ENCODE peak calls at places on chromosomes 7 and 10, in nine cellular contexts. W is heart left ventricle, X is stomach, G is colonic mucosa, Z is spleen, C is AG04450, A is cardiac muscle cell, N is heart right ventricle, L is MM.1S. R is an unnamed sample.
A peak's percentile ranks its signal among the peaks of the same experiment; 100 is the strongest.

GRCh38 chr10:98090822-98091221 is 43.6 kb upstream of the R3HCC1L start:
- DNase-seq in W (no peak), X (no peak), G (no peak), Z (no peak), C (no peak), A (peak; percentile 5), N (no peak), L (no peak), R (no peak)

GRCh38 chr7:78543976-78544375 is 745.4 kb downstream of the PHTF2 start:
- DNase-seq in W (no peak), X (no peak), G (no peak), Z (no peak), C (no peak), A (no peak), N (no peak), L (no peak), R (no peak)

GRCh38 chr7:87934699-87935372 is 785 bp downstream of the ADAM22 start:
- DNase-seq in W (no peak), X (no peak), G (peak; percentile 21), Z (peak; percentile 81), C (no peak), A (peak; percentile 6), N (no peak), L (no peak), R (no peak)

GRCh38 chr10:12719365-12719764 is 282.1 kb downstream of the CCDC3 start:
- DNase-seq in W (no peak), X (no peak), G (peak; percentile 63), Z (no peak), C (no peak), A (peak; percentile 61), N (no peak), L (no peak), R (no peak)

GRCh38 chr7:128132426-128133069 is 101.3 kb upstream of the LRRC4 start:
- DNase-seq in W (no peak), X (no peak), G (no peak), Z (no peak), C (no peak), A (no peak), N (no peak), L (no peak), R (no peak)

GRCh38 chr7:94395141-94396041 is 696 bp downstream of the COL1A2 start:
- DNase-seq in W (peak; percentile 41), X (peak; percentile 28), G (peak; percentile 50), Z (no peak), C (peak; percentile 64), A (peak; percentile 93), N (peak; percentile 68), L (peak; percentile 71), R (peak; percentile 47)

GRCh38 chr10:61284222-61284890 is 168.8 kb downstream of the TMEM26 start:
- DNase-seq in W (no peak), X (no peak), G (no peak), Z (no peak), C (peak; percentile 45), A (peak; percentile 73), N (peak; percentile 13), L (peak; percentile 58), R (no peak)

GRCh38 chr7:5388905-5389433 is 34.7 kb downstream of the TNRC18 start:
- DNase-seq in W (no peak), X (no peak), G (no peak), Z (no peak), C (no peak), A (no peak), N (no peak), L (no peak), R (no peak)

GRCh38 chr10:18516851-18517250 is 134.5 kb downstream of the NSUN6 start:
- DNase-seq in W (no peak), X (no peak), G (no peak), Z (no peak), C (no peak), A (no peak), N (no peak), L (no peak), R (no peak)

GRCh38 chr10:133025558-133026090 is 62.1 kb upstream of the ADGRA1 start:
- DNase-seq in W (no peak), X (no peak), G (no peak), Z (no peak), C (no peak), A (no peak), N (no peak), L (no peak), R (no peak)

GRCh38 chr10:68869623-68870022 is 31.5 kb upstream of the DDX50 start:
- DNase-seq in W (no peak), X (no peak), G (no peak), Z (no peak), C (no peak), A (peak; percentile 47), N (no peak), L (no peak), R (no peak)

GRCh38 chr10:114634607-114634974 is 23.5 kb downstream of the ABLIM1 start:
- DNase-seq in W (peak; percentile 74), X (no peak), G (no peak), Z (no peak), C (peak; percentile 76), A (peak; percentile 94), N (peak; percentile 79), L (no peak), R (peak; percentile 83)

DNA sequence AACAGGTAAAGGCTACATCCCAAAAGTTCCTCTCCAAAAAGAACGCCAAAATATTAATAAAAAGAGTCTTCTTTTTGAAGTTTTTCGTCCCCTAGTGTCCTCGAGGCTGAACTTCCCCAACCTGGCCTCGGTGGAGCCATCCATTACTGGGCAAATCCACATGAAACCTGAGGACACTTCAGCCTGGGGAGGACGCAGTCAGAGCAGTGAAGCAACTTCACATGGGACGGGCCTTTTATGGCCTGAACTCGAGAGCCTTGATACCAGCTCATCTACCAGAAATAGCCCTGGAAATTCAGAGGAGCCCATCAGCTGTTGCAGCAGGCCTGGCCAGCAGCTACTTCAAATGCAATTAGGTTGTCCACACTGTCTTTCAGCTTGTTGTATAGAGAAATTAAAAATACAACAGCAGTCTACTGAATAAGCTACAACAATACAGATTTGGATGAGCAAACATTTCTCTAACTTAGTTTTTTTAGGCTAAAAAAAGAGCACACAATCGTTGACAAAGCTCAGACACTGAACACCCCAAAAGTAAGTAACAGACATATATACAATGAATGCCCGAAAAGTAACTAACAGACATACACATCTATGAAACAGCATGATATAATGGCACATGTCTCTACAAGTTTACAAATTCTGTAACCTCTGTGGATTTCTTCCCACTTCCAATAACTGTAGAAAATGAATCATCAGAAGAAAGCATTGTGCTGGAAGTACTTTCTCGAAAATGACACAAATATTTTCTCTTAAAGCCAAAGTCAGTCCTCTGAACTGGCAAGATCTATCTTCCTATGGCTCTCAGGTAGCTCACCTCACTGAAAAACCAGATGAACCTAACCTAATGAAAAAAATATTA is at the start of gene SVIL:
- DNase-seq in W (peak; percentile 78), X (no peak), G (peak; percentile 78), Z (no peak), C (no peak), A (peak; percentile 71), N (peak; percentile 81), L (no peak), R (no peak)
- H3K4me3 ChIP-seq in W (peak within 1 kb of the TSS; percentile 51), X (no peak within 1 kb of the TSS), G (peak within 1 kb of the TSS; percentile 17), Z (no peak within 1 kb of the TSS), C (no peak within 1 kb of the TSS), A (peak within 1 kb of the TSS; percentile 95), N (peak within 1 kb of the TSS; percentile 35), L (no peak within 1 kb of the TSS), R (peak within 1 kb of the TSS; percentile 23)

DNA sequence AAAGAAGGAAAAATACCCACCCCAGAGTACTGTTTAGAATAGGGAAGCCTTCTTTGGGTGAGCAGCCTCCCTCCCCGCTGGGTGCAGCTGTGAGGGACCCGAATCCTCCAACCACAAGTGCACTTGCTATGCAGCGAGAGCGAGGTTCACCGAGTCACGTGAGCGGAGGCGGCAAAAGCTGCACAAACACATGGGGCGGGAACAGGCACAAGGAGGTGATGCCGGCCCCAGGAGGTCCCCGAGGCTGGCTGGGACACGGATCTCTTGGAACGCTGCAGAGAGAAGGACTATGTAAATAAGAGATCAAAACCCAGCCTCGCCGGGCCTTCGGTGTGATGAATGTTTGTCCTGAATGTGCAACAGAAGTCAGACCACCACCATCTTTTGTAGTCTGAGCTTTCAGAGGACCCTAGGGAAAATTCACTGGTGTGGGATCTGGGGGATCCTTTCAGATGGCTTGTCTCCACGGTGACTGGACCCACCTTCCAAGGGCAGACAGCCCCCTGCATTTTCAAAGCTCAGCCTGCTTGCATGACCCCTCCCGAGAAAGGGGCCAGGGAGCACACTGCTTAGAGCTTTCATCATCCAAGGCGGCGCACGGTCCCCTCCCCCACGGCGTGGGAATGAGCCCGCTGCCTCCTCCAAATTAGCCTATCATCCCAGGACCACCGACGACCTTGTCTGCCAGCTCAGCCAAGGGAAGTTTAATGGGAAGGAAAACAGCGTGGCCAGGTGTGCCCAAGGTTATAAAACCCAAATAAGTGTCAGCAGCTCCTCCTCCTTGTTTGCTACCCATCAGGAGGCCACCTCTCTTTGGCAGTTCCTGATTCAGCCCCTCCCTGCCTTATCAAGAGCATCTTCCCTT is 327.7 kb downstream of the CXCL12 start:
- DNase-seq in W (no peak), X (no peak), G (no peak), Z (peak; percentile 43), C (no peak), A (no peak), N (no peak), L (no peak), R (no peak)
- H3K27me3 ChIP-seq in W (no peaks in the 10 kb centered on the region), X (no peaks in the 10 kb centered on the region), G (no peaks in the 10 kb centered on the region), Z (peaks cover 16% of the 10 kb centered on the region), C (peaks cover 14% of the 10 kb centered on the region), A (no peaks in the 10 kb centered on the region), N (no peaks in the 10 kb centered on the region), L (no peaks in the 10 kb centered on the region), R (peaks cover 24% of the 10 kb centered on the region)

GRCh38 chr10:35575640-35576039 is 29.5 kb upstream of the GJD4 start:
- DNase-seq in W (no peak), X (no peak), G (no peak), Z (no peak), C (no peak), A (no peak), N (no peak), L (no peak), R (no peak)

GRCh38 chr10:35576730-35577129 is 28.4 kb upstream of the GJD4 start:
- DNase-seq in W (no peak), X (no peak), G (no peak), Z (no peak), C (no peak), A (no peak), N (no peak), L (no peak), R (no peak)

GRCh38 chr10:35572583-35572982 is 32.6 kb upstream of the GJD4 start:
- DNase-seq in W (no peak), X (no peak), G (no peak), Z (no peak), C (no peak), A (peak; percentile 6), N (no peak), L (no peak), R (no peak)

GRCh38 chr10:35573786-35574185 is 31.4 kb upstream of the GJD4 start:
- DNase-seq in W (no peak), X (no peak), G (no peak), Z (no peak), C (no peak), A (no peak), N (no peak), L (no peak), R (no peak)

GRCh38 chr10:35574924-35575352 is 30.2 kb upstream of the GJD4 start:
- DNase-seq in W (no peak), X (no peak), G (no peak), Z (no peak), C (peak; percentile 56), A (peak; percentile 63), N (no peak), L (no peak), R (peak; percentile 47)
- TF ChIP-seq CTCF in W (no peak), X (no peak), G (no peak), Z (no peak), C (peak; percentile 56), A (peak; percentile 45), N (no peak), L (no peak), R (peak; percentile 37)

GRCh38 chr10:111493024-111493625 is 416.3 kb downstream of the ADRA2A start:
- DNase-seq in W (no peak), X (no peak), G (no peak), Z (no peak), C (no peak), A (no peak), N (no peak), L (peak; percentile 80), R (no peak)
- H3K4me3 ChIP-seq in W (no peak overlapping the region), X (no peak overlapping the region), G (no peak overlapping the region), Z (no peak overlapping the region), C (no peak overlapping the region), A (no peak overlapping the region), N (no peak overlapping the region), L (no peak overlapping the region), R (no peak overlapping the region)

R was measured in kidney epithelial cell.